ENCODE peak calls at places on chromosomes 4 and X, in ten cellular contexts. One of them, this sample, is unnamed.

GRCh38 chr4:137536789-137537561 is 4.7 kb upstream of the PCDH18 start:
- DNase-seq in cardiac fibroblast: no peak
- DNase-seq in activated T-helper 1 cell treated with anti-CD3 and anti-CD28 coated beads, Interleukin-2, amount 50 U/mL, for 16 hours: no peak
- DNase-seq in type B pancreatic cell: no peak
- DNase-seq in anterior cingulate cortex: no peak
- DNase-seq in NCI-H526: no peak
- DNase-seq in stimulated activated CD8-positive, alpha-beta memory T cell treated with anti-CD3 and anti-CD28 coated beads, Interleukin-4, amount 100 ng/mL, for 4 hours: no peak
- DNase-seq in esophagus squamous epithelium: no peak
- DNase-seq in osteocyte: no peak
- DNase-seq in left ventricle myocardium superior: no peak
- DNase-seq in this sample: no peak

GRCh38 chrX:106035064-106035463 is 3.5 kb downstream of the SERPINA7 start:
- DNase-seq in cardiac fibroblast: peak
- DNase-seq in activated T-helper 1 cell treated with anti-CD3 and anti-CD28 coated beads, Interleukin-2, amount 50 U/mL, for 16 hours: no peak
- DNase-seq in type B pancreatic cell: no peak
- DNase-seq in anterior cingulate cortex: no peak
- DNase-seq in NCI-H526: no peak
- DNase-seq in stimulated activated CD8-positive, alpha-beta memory T cell treated with anti-CD3 and anti-CD28 coated beads, Interleukin-4, amount 100 ng/mL, for 4 hours: no peak
- DNase-seq in esophagus squamous epithelium: no peak
- DNase-seq in osteocyte: no peak
- DNase-seq in left ventricle myocardium superior: no peak
- DNase-seq in this sample: no peak

GRCh38 chr4:17232575-17233253 is 279.2 kb downstream of the QDPR start:
- DNase-seq in cardiac fibroblast: peak
- DNase-seq in activated T-helper 1 cell treated with anti-CD3 and anti-CD28 coated beads, Interleukin-2, amount 50 U/mL, for 16 hours: no peak
- DNase-seq in type B pancreatic cell: no peak
- DNase-seq in anterior cingulate cortex: peak
- DNase-seq in NCI-H526: no peak
- DNase-seq in stimulated activated CD8-positive, alpha-beta memory T cell treated with anti-CD3 and anti-CD28 coated beads, Interleukin-4, amount 100 ng/mL, for 4 hours: no peak
- DNase-seq in esophagus squamous epithelium: no peak
- DNase-seq in osteocyte: no peak
- DNase-seq in left ventricle myocardium superior: peak
- DNase-seq in this sample: no peak

GRCh38 chr4:90727938-90728337 is 600.7 kb downstream of the CCSER1 start:
- DNase-seq in cardiac fibroblast: no peak
- DNase-seq in activated T-helper 1 cell treated with anti-CD3 and anti-CD28 coated beads, Interleukin-2, amount 50 U/mL, for 16 hours: no peak
- DNase-seq in type B pancreatic cell: no peak
- DNase-seq in anterior cingulate cortex: no peak
- DNase-seq in NCI-H526: no peak
- DNase-seq in stimulated activated CD8-positive, alpha-beta memory T cell treated with anti-CD3 and anti-CD28 coated beads, Interleukin-4, amount 100 ng/mL, for 4 hours: no peak
- DNase-seq in esophagus squamous epithelium: no peak
- DNase-seq in osteocyte: no peak
- DNase-seq in left ventricle myocardium superior: no peak
- DNase-seq in this sample: no peak

GRCh38 chr4:80201326-80202151 is 4.2 kb downstream of the PRDM8 start:
- DNase-seq in cardiac fibroblast: peak
- DNase-seq in activated T-helper 1 cell treated with anti-CD3 and anti-CD28 coated beads, Interleukin-2, amount 50 U/mL, for 16 hours: peak
- DNase-seq in type B pancreatic cell: no peak
- DNase-seq in anterior cingulate cortex: no peak
- DNase-seq in NCI-H526: no peak
- DNase-seq in stimulated activated CD8-positive, alpha-beta memory T cell treated with anti-CD3 and anti-CD28 coated beads, Interleukin-4, amount 100 ng/mL, for 4 hours: peak
- DNase-seq in esophagus squamous epithelium: peak
- DNase-seq in osteocyte: no peak
- DNase-seq in left ventricle myocardium superior: peak
- DNase-seq in this sample: no peak

GRCh38 chr4:4386736-4387392 is at the start of gene NSG1:
- DNase-seq in cardiac fibroblast: peak
- DNase-seq in activated T-helper 1 cell treated with anti-CD3 and anti-CD28 coated beads, Interleukin-2, amount 50 U/mL, for 16 hours: peak
- DNase-seq in type B pancreatic cell: peak
- DNase-seq in anterior cingulate cortex: peak
- DNase-seq in NCI-H526: peak
- DNase-seq in stimulated activated CD8-positive, alpha-beta memory T cell treated with anti-CD3 and anti-CD28 coated beads, Interleukin-4, amount 100 ng/mL, for 4 hours: no peak
- DNase-seq in esophagus squamous epithelium: no peak
- DNase-seq in osteocyte: no peak
- DNase-seq in left ventricle myocardium superior: peak
- DNase-seq in this sample: peak

GRCh38 chrX:69027181-69028005 is 137.9 kb downstream of the PJA1 start:
- DNase-seq in cardiac fibroblast: peak
- DNase-seq in activated T-helper 1 cell treated with anti-CD3 and anti-CD28 coated beads, Interleukin-2, amount 50 U/mL, for 16 hours: no peak
- DNase-seq in type B pancreatic cell: no peak
- DNase-seq in anterior cingulate cortex: no peak
- DNase-seq in NCI-H526: no peak
- DNase-seq in stimulated activated CD8-positive, alpha-beta memory T cell treated with anti-CD3 and anti-CD28 coated beads, Interleukin-4, amount 100 ng/mL, for 4 hours: no peak
- DNase-seq in esophagus squamous epithelium: no peak
- DNase-seq in osteocyte: peak
- DNase-seq in left ventricle myocardium superior: no peak
- DNase-seq in this sample: peak

GRCh38 chr4:172996571-172997216 is 171.9 kb upstream of the GALNT7 start:
- DNase-seq in cardiac fibroblast: peak
- DNase-seq in activated T-helper 1 cell treated with anti-CD3 and anti-CD28 coated beads, Interleukin-2, amount 50 U/mL, for 16 hours: no peak
- DNase-seq in type B pancreatic cell: no peak
- DNase-seq in anterior cingulate cortex: no peak
- DNase-seq in NCI-H526: no peak
- DNase-seq in stimulated activated CD8-positive, alpha-beta memory T cell treated with anti-CD3 and anti-CD28 coated beads, Interleukin-4, amount 100 ng/mL, for 4 hours: no peak
- DNase-seq in esophagus squamous epithelium: no peak
- DNase-seq in osteocyte: no peak
- DNase-seq in left ventricle myocardium superior: no peak
- DNase-seq in this sample: no peak

GRCh38 chrX:49166914-49167739 is 4.6 kb downstream of the MAGIX start:
- DNase-seq in cardiac fibroblast: peak
- DNase-seq in activated T-helper 1 cell treated with anti-CD3 and anti-CD28 coated beads, Interleukin-2, amount 50 U/mL, for 16 hours: peak
- DNase-seq in type B pancreatic cell: no peak
- DNase-seq in anterior cingulate cortex: peak
- DNase-seq in NCI-H526: no peak
- DNase-seq in stimulated activated CD8-positive, alpha-beta memory T cell treated with anti-CD3 and anti-CD28 coated beads, Interleukin-4, amount 100 ng/mL, for 4 hours: peak
- DNase-seq in esophagus squamous epithelium: no peak
- DNase-seq in osteocyte: no peak
- DNase-seq in left ventricle myocardium superior: peak
- DNase-seq in this sample: no peak

GRCh38 chrX:87409113-87409841 is 108.3 kb upstream of the KLHL4 start:
- DNase-seq in cardiac fibroblast: peak
- DNase-seq in activated T-helper 1 cell treated with anti-CD3 and anti-CD28 coated beads, Interleukin-2, amount 50 U/mL, for 16 hours: no peak
- DNase-seq in type B pancreatic cell: no peak
- DNase-seq in anterior cingulate cortex: peak
- DNase-seq in NCI-H526: no peak
- DNase-seq in stimulated activated CD8-positive, alpha-beta memory T cell treated with anti-CD3 and anti-CD28 coated beads, Interleukin-4, amount 100 ng/mL, for 4 hours: no peak
- DNase-seq in esophagus squamous epithelium: no peak
- DNase-seq in osteocyte: peak
- DNase-seq in left ventricle myocardium superior: peak
- DNase-seq in this sample: no peak

GRCh38 chr4:152316969-152317368 is 218.9 kb downstream of the FBXW7 start:
- DNase-seq in cardiac fibroblast: peak
- DNase-seq in activated T-helper 1 cell treated with anti-CD3 and anti-CD28 coated beads, Interleukin-2, amount 50 U/mL, for 16 hours: no peak
- DNase-seq in type B pancreatic cell: no peak
- DNase-seq in anterior cingulate cortex: no peak
- DNase-seq in NCI-H526: peak
- DNase-seq in stimulated activated CD8-positive, alpha-beta memory T cell treated with anti-CD3 and anti-CD28 coated beads, Interleukin-4, amount 100 ng/mL, for 4 hours: no peak
- DNase-seq in esophagus squamous epithelium: no peak
- DNase-seq in osteocyte: no peak
- DNase-seq in left ventricle myocardium superior: no peak
- DNase-seq in this sample: no peak

GRCh38 chrX:106959897-106960296 is 39.7 kb downstream of the CLDN2 start:
- DNase-seq in cardiac fibroblast: peak
- DNase-seq in activated T-helper 1 cell treated with anti-CD3 and anti-CD28 coated beads, Interleukin-2, amount 50 U/mL, for 16 hours: no peak
- DNase-seq in type B pancreatic cell: no peak
- DNase-seq in anterior cingulate cortex: no peak
- DNase-seq in NCI-H526: peak
- DNase-seq in stimulated activated CD8-positive, alpha-beta memory T cell treated with anti-CD3 and anti-CD28 coated beads, Interleukin-4, amount 100 ng/mL, for 4 hours: no peak
- DNase-seq in esophagus squamous epithelium: no peak
- DNase-seq in osteocyte: no peak
- DNase-seq in left ventricle myocardium superior: no peak
- DNase-seq in this sample: no peak

GRCh38 chr4:81594495-81595169 is 122.9 kb upstream of the RASGEF1B start:
- DNase-seq in cardiac fibroblast: no peak
- DNase-seq in activated T-helper 1 cell treated with anti-CD3 and anti-CD28 coated beads, Interleukin-2, amount 50 U/mL, for 16 hours: no peak
- DNase-seq in type B pancreatic cell: no peak
- DNase-seq in anterior cingulate cortex: no peak
- DNase-seq in NCI-H526: no peak
- DNase-seq in stimulated activated CD8-positive, alpha-beta memory T cell treated with anti-CD3 and anti-CD28 coated beads, Interleukin-4, amount 100 ng/mL, for 4 hours: no peak
- DNase-seq in esophagus squamous epithelium: no peak
- DNase-seq in osteocyte: no peak
- DNase-seq in left ventricle myocardium superior: no peak
- DNase-seq in this sample: no peak

GRCh38 chr4:77927991-77928925 is 65.6 kb downstream of the MRPL1 start:
- DNase-seq in cardiac fibroblast: peak
- DNase-seq in activated T-helper 1 cell treated with anti-CD3 and anti-CD28 coated beads, Interleukin-2, amount 50 U/mL, for 16 hours: no peak
- DNase-seq in type B pancreatic cell: no peak
- DNase-seq in anterior cingulate cortex: no peak
- DNase-seq in NCI-H526: no peak
- DNase-seq in stimulated activated CD8-positive, alpha-beta memory T cell treated with anti-CD3 and anti-CD28 coated beads, Interleukin-4, amount 100 ng/mL, for 4 hours: no peak
- DNase-seq in esophagus squamous epithelium: no peak
- DNase-seq in osteocyte: no peak
- DNase-seq in left ventricle myocardium superior: no peak
- DNase-seq in this sample: no peak

GRCh38 chr4:16627999-16628398 is 270.4 kb downstream of the LDB2 start:
- DNase-seq in cardiac fibroblast: peak
- DNase-seq in activated T-helper 1 cell treated with anti-CD3 and anti-CD28 coated beads, Interleukin-2, amount 50 U/mL, for 16 hours: no peak
- DNase-seq in type B pancreatic cell: no peak
- DNase-seq in anterior cingulate cortex: no peak
- DNase-seq in NCI-H526: no peak
- DNase-seq in stimulated activated CD8-positive, alpha-beta memory T cell treated with anti-CD3 and anti-CD28 coated beads, Interleukin-4, amount 100 ng/mL, for 4 hours: no peak
- DNase-seq in esophagus squamous epithelium: no peak
- DNase-seq in osteocyte: no peak
- DNase-seq in left ventricle myocardium superior: no peak
- DNase-seq in this sample: no peak

GRCh38 chr4:127055349-127055748 is 577.4 kb upstream of the INTU start:
- DNase-seq in cardiac fibroblast: peak
- DNase-seq in activated T-helper 1 cell treated with anti-CD3 and anti-CD28 coated beads, Interleukin-2, amount 50 U/mL, for 16 hours: no peak
- DNase-seq in type B pancreatic cell: no peak
- DNase-seq in anterior cingulate cortex: peak
- DNase-seq in NCI-H526: no peak
- DNase-seq in stimulated activated CD8-positive, alpha-beta memory T cell treated with anti-CD3 and anti-CD28 coated beads, Interleukin-4, amount 100 ng/mL, for 4 hours: no peak
- DNase-seq in esophagus squamous epithelium: no peak
- DNase-seq in osteocyte: no peak
- DNase-seq in left ventricle myocardium superior: no peak
- DNase-seq in this sample: no peak

GRCh38 chr4:24794111-24794860 is 1.1 kb upstream of the SOD3 start:
- DNase-seq in cardiac fibroblast: peak
- DNase-seq in activated T-helper 1 cell treated with anti-CD3 and anti-CD28 coated beads, Interleukin-2, amount 50 U/mL, for 16 hours: no peak
- DNase-seq in type B pancreatic cell: no peak
- DNase-seq in anterior cingulate cortex: no peak
- DNase-seq in NCI-H526: no peak
- DNase-seq in stimulated activated CD8-positive, alpha-beta memory T cell treated with anti-CD3 and anti-CD28 coated beads, Interleukin-4, amount 100 ng/mL, for 4 hours: no peak
- DNase-seq in esophagus squamous epithelium: no peak
- DNase-seq in osteocyte: peak
- DNase-seq in left ventricle myocardium superior: peak
- DNase-seq in this sample: no peak

GRCh38 chr4:145069361-145069760 is 28.6 kb downstream of the ANAPC10 start:
- DNase-seq in cardiac fibroblast: no peak
- DNase-seq in activated T-helper 1 cell treated with anti-CD3 and anti-CD28 coated beads, Interleukin-2, amount 50 U/mL, for 16 hours: no peak
- DNase-seq in type B pancreatic cell: no peak
- DNase-seq in anterior cingulate cortex: no peak
- DNase-seq in NCI-H526: no peak
- DNase-seq in stimulated activated CD8-positive, alpha-beta memory T cell treated with anti-CD3 and anti-CD28 coated beads, Interleukin-4, amount 100 ng/mL, for 4 hours: no peak
- DNase-seq in esophagus squamous epithelium: no peak
- DNase-seq in osteocyte: no peak
- DNase-seq in left ventricle myocardium superior: no peak
- DNase-seq in this sample: no peak

GRCh38 chr4:71383984-71384383 is 45.2 kb downstream of the SLC4A4 start:
- DNase-seq in cardiac fibroblast: no peak
- DNase-seq in activated T-helper 1 cell treated with anti-CD3 and anti-CD28 coated beads, Interleukin-2, amount 50 U/mL, for 16 hours: no peak
- DNase-seq in type B pancreatic cell: no peak
- DNase-seq in anterior cingulate cortex: no peak
- DNase-seq in NCI-H526: no peak
- DNase-seq in stimulated activated CD8-positive, alpha-beta memory T cell treated with anti-CD3 and anti-CD28 coated beads, Interleukin-4, amount 100 ng/mL, for 4 hours: no peak
- DNase-seq in esophagus squamous epithelium: no peak
- DNase-seq in osteocyte: no peak
- DNase-seq in left ventricle myocardium superior: no peak
- DNase-seq in this sample: no peak

GRCh38 chrX:111854778-111855490 is 21.0 kb upstream of the TRPC5OS start:
- DNase-seq in cardiac fibroblast: no peak
- DNase-seq in activated T-helper 1 cell treated with anti-CD3 and anti-CD28 coated beads, Interleukin-2, amount 50 U/mL, for 16 hours: no peak
- DNase-seq in type B pancreatic cell: no peak
- DNase-seq in anterior cingulate cortex: no peak
- DNase-seq in NCI-H526: peak
- DNase-seq in stimulated activated CD8-positive, alpha-beta memory T cell treated with anti-CD3 and anti-CD28 coated beads, Interleukin-4, amount 100 ng/mL, for 4 hours: no peak
- DNase-seq in esophagus squamous epithelium: no peak
- DNase-seq in osteocyte: no peak
- DNase-seq in left ventricle myocardium superior: no peak
- DNase-seq in this sample: no peak

GRCh38 chr4:141131738-141132688 is 1.3 kb downstream of the RNF150 start:
- DNase-seq in cardiac fibroblast: no peak
- DNase-seq in activated T-helper 1 cell treated with anti-CD3 and anti-CD28 coated beads, Interleukin-2, amount 50 U/mL, for 16 hours: no peak
- DNase-seq in type B pancreatic cell: peak
- DNase-seq in anterior cingulate cortex: peak
- DNase-seq in NCI-H526: no peak
- DNase-seq in stimulated activated CD8-positive, alpha-beta memory T cell treated with anti-CD3 and anti-CD28 coated beads, Interleukin-4, amount 100 ng/mL, for 4 hours: no peak
- DNase-seq in esophagus squamous epithelium: no peak
- DNase-seq in osteocyte: no peak
- DNase-seq in left ventricle myocardium superior: peak
- DNase-seq in this sample: peak

GRCh38 chr4:111943796-111944203 is 201.5 kb upstream of the FAM241A start:
- DNase-seq in cardiac fibroblast: peak
- DNase-seq in activated T-helper 1 cell treated with anti-CD3 and anti-CD28 coated beads, Interleukin-2, amount 50 U/mL, for 16 hours: no peak
- DNase-seq in type B pancreatic cell: no peak
- DNase-seq in anterior cingulate cortex: no peak
- DNase-seq in NCI-H526: peak
- DNase-seq in stimulated activated CD8-positive, alpha-beta memory T cell treated with anti-CD3 and anti-CD28 coated beads, Interleukin-4, amount 100 ng/mL, for 4 hours: no peak
- DNase-seq in esophagus squamous epithelium: peak
- DNase-seq in osteocyte: no peak
- DNase-seq in left ventricle myocardium superior: peak
- DNase-seq in this sample: peak

GRCh38 chr4:38489924-38490639 is 173.9 kb upstream of the KLF3 start:
- DNase-seq in cardiac fibroblast: peak
- DNase-seq in activated T-helper 1 cell treated with anti-CD3 and anti-CD28 coated beads, Interleukin-2, amount 50 U/mL, for 16 hours: no peak
- DNase-seq in type B pancreatic cell: no peak
- DNase-seq in anterior cingulate cortex: no peak
- DNase-seq in NCI-H526: no peak
- DNase-seq in stimulated activated CD8-positive, alpha-beta memory T cell treated with anti-CD3 and anti-CD28 coated beads, Interleukin-4, amount 100 ng/mL, for 4 hours: no peak
- DNase-seq in esophagus squamous epithelium: no peak
- DNase-seq in osteocyte: no peak
- DNase-seq in left ventricle myocardium superior: no peak
- DNase-seq in this sample: peak

GRCh38 chr4:98939892-98940298 is 11.0 kb upstream of the EIF4E start:
- DNase-seq in cardiac fibroblast: peak
- DNase-seq in activated T-helper 1 cell treated with anti-CD3 and anti-CD28 coated beads, Interleukin-2, amount 50 U/mL, for 16 hours: no peak
- DNase-seq in type B pancreatic cell: no peak
- DNase-seq in anterior cingulate cortex: no peak
- DNase-seq in NCI-H526: peak
- DNase-seq in stimulated activated CD8-positive, alpha-beta memory T cell treated with anti-CD3 and anti-CD28 coated beads, Interleukin-4, amount 100 ng/mL, for 4 hours: no peak
- DNase-seq in esophagus squamous epithelium: no peak
- DNase-seq in osteocyte: no peak
- DNase-seq in left ventricle myocardium superior: no peak
- DNase-seq in this sample: peak

GRCh38 chr4:1039493-1040343 is 28.3 kb downstream of the FGFRL1 start:
- DNase-seq in cardiac fibroblast: peak
- DNase-seq in activated T-helper 1 cell treated with anti-CD3 and anti-CD28 coated beads, Interleukin-2, amount 50 U/mL, for 16 hours: no peak
- DNase-seq in type B pancreatic cell: no peak
- DNase-seq in anterior cingulate cortex: no peak
- DNase-seq in NCI-H526: peak
- DNase-seq in stimulated activated CD8-positive, alpha-beta memory T cell treated with anti-CD3 and anti-CD28 coated beads, Interleukin-4, amount 100 ng/mL, for 4 hours: no peak
- DNase-seq in esophagus squamous epithelium: no peak
- DNase-seq in osteocyte: no peak
- DNase-seq in left ventricle myocardium superior: peak
- DNase-seq in this sample: peak

GRCh38 chr4:138677651-138678202 is 337.9 kb upstream of the NOCT start:
- DNase-seq in cardiac fibroblast: no peak
- DNase-seq in activated T-helper 1 cell treated with anti-CD3 and anti-CD28 coated beads, Interleukin-2, amount 50 U/mL, for 16 hours: no peak
- DNase-seq in type B pancreatic cell: no peak
- DNase-seq in anterior cingulate cortex: no peak
- DNase-seq in NCI-H526: no peak
- DNase-seq in stimulated activated CD8-positive, alpha-beta memory T cell treated with anti-CD3 and anti-CD28 coated beads, Interleukin-4, amount 100 ng/mL, for 4 hours: no peak
- DNase-seq in esophagus squamous epithelium: no peak
- DNase-seq in osteocyte: no peak
- DNase-seq in left ventricle myocardium superior: no peak
- DNase-seq in this sample: no peak

GRCh38 chrX:153687121-153688039 is at the start of gene SLC6A8:
- DNase-seq in cardiac fibroblast: peak
- DNase-seq in activated T-helper 1 cell treated with anti-CD3 and anti-CD28 coated beads, Interleukin-2, amount 50 U/mL, for 16 hours: no peak
- DNase-seq in type B pancreatic cell: no peak
- DNase-seq in anterior cingulate cortex: peak
- DNase-seq in NCI-H526: peak
- DNase-seq in stimulated activated CD8-positive, alpha-beta memory T cell treated with anti-CD3 and anti-CD28 coated beads, Interleukin-4, amount 100 ng/mL, for 4 hours: no peak
- DNase-seq in esophagus squamous epithelium: no peak
- DNase-seq in osteocyte: no peak
- DNase-seq in left ventricle myocardium superior: peak
- DNase-seq in this sample: peak

GRCh38 chrX:55119712-55120111 is 30.9 kb downstream of the PAGE2 start:
- DNase-seq in cardiac fibroblast: peak
- DNase-seq in activated T-helper 1 cell treated with anti-CD3 and anti-CD28 coated beads, Interleukin-2, amount 50 U/mL, for 16 hours: no peak
- DNase-seq in type B pancreatic cell: no peak
- DNase-seq in anterior cingulate cortex: no peak
- DNase-seq in NCI-H526: no peak
- DNase-seq in stimulated activated CD8-positive, alpha-beta memory T cell treated with anti-CD3 and anti-CD28 coated beads, Interleukin-4, amount 100 ng/mL, for 4 hours: no peak
- DNase-seq in esophagus squamous epithelium: no peak
- DNase-seq in osteocyte: no peak
- DNase-seq in left ventricle myocardium superior: no peak
- DNase-seq in this sample: no peak

This sample was measured in nephron progenitor cell.